ENCODE peak calls at places on chromosome 16, in seven cellular contexts. Q is keratinocyte, Y is MM.1S, D is fibroblast of lung, H is mammary epithelial cell, T is H9, F is HepG2. I is an unnamed sample. For H4K20me1, the result is how much of the 10 kb centered on the place peaks cover.

GRCh38 chr16:21185659-21186325 is 25.6 kb downstream of the ZP2 start:
- DNase-seq in Q (no peak), Y (no peak), D (no peak), H (no peak), T (no peak), F (no peak), I (no peak)

GRCh38 chr16:20971420-20971819 is 70.8 kb downstream of the LYRM1 start:
- DNase-seq in Q (peak), Y (no peak), D (no peak), H (peak), T (no peak), F (no peak), I (peak)

GRCh38 chr16:89442588-89442987 is 47.8 kb downstream of the ANKRD11 start:
- DNase-seq in Q (no peak), Y (no peak), D (no peak), H (peak), T (no peak), F (no peak), I (no peak)

GRCh38 chr16:78045865-78046581 is 23.7 kb downstream of the CLEC3A start:
- DNase-seq in Q (no peak), Y (no peak), D (peak), H (peak), T (peak), F (peak), I (peak)

GRCh38 chr16:30541502-30542329 is 7.1 kb upstream of the ZNF747 start:
- DNase-seq in Q (no peak), Y (no peak), D (peak), H (no peak), T (no peak), F (peak), I (peak)

GRCh38 chr16:23016372-23016771 is 132.9 kb downstream of the USP31 start:
- DNase-seq in Q (no peak), Y (no peak), D (no peak), H (no peak), T (no peak), F (no peak), I (no peak)

GRCh38 chr16:89355686-89356085 is 134.7 kb downstream of the ANKRD11 start:
- DNase-seq in Q (no peak), Y (no peak), D (no peak), H (no peak), T (no peak), F (no peak), I (no peak)

GRCh38 chr16:23125277-23125676 is 24.0 kb downstream of the USP31 start:
- DNase-seq in Q (no peak), Y (no peak), D (no peak), H (no peak), T (no peak), F (no peak), I (no peak)

GRCh38 chr16:30747331-30747730 is 894 bp upstream of the PHKG2 start:
- DNase-seq in Q (no peak), Y (peak), D (no peak), H (peak), T (no peak), F (no peak), I (peak)

GRCh38 chr16:48462146-48462740 is 77.0 kb upstream of the SIAH1 start:
- DNase-seq in Q (peak), Y (no peak), D (no peak), H (peak), T (no peak), F (no peak), I (no peak)

GRCh38 chr16:88886915-88887521 is 20.6 kb upstream of the PABPN1L start:
- DNase-seq in Q (no peak), Y (no peak), D (peak), H (no peak), T (no peak), F (no peak), I (no peak)

GRCh38 chr16:22955461-22956145 is 141.6 kb downstream of the HS3ST2 start:
- DNase-seq in Q (no peak), Y (no peak), D (no peak), H (no peak), T (no peak), F (no peak), I (no peak)

GRCh38 chr16:24776486-24777220 is 47.2 kb downstream of the TNRC6A start:
- DNase-seq in Q (no peak), Y (no peak), D (peak), H (no peak), T (no peak), F (no peak), I (peak)

GRCh38 chr16:58466396-58466795 is 33.5 kb upstream of the NDRG4 start:
- DNase-seq in Q (no peak), Y (no peak), D (no peak), H (no peak), T (no peak), F (no peak), I (no peak)

GRCh38 chr16:66364117-66364958 is 2.2 kb upstream of the CDH5 start:
- DNase-seq in Q (no peak), Y (no peak), D (peak), H (no peak), T (no peak), F (no peak), I (peak)

GRCh38 chr16:78478267-78478821 is 378.9 kb downstream of the WWOX start:
- DNase-seq in Q (no peak), Y (peak), D (no peak), H (no peak), T (peak), F (no peak), I (no peak)

GRCh38 chr16:19323596-19323995 is 38.1 kb downstream of the CLEC19A start:
- DNase-seq in Q (no peak), Y (no peak), D (no peak), H (no peak), T (no peak), F (no peak), I (no peak)
- H4K20me1 ChIP-seq in Q (under half), Y (under half), D (under half), H (under half), T (under half), F (under half), I (under half)

DNA sequence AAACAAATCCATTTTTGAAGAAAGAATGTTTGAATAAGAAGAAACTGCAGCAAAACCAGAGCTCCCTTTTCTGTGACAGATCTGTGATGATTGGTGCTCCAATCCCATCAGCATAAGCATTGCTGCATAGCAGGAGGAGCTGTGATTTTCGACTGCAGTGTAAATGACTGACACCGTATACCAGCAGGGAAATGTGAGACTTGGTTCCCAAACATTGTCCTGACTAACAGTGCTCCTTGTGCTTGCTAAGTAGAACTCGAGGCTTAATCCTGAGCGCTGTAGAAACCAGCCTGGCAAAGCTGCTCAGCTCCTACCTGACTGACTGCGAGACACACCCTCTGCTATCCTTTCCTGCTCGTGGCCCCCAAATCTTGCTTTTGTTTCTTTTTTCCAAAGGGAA is 57.3 kb downstream of the NUP93 start:
- DNase-seq in Q (no peak), Y (no peak), D (no peak), H (no peak), T (peak), F (no peak), I (no peak)
- H4K20me1 ChIP-seq in Q (under half), Y (under half), D (under half), H (under half), T (under half), F (under half), I (under half)

DNA sequence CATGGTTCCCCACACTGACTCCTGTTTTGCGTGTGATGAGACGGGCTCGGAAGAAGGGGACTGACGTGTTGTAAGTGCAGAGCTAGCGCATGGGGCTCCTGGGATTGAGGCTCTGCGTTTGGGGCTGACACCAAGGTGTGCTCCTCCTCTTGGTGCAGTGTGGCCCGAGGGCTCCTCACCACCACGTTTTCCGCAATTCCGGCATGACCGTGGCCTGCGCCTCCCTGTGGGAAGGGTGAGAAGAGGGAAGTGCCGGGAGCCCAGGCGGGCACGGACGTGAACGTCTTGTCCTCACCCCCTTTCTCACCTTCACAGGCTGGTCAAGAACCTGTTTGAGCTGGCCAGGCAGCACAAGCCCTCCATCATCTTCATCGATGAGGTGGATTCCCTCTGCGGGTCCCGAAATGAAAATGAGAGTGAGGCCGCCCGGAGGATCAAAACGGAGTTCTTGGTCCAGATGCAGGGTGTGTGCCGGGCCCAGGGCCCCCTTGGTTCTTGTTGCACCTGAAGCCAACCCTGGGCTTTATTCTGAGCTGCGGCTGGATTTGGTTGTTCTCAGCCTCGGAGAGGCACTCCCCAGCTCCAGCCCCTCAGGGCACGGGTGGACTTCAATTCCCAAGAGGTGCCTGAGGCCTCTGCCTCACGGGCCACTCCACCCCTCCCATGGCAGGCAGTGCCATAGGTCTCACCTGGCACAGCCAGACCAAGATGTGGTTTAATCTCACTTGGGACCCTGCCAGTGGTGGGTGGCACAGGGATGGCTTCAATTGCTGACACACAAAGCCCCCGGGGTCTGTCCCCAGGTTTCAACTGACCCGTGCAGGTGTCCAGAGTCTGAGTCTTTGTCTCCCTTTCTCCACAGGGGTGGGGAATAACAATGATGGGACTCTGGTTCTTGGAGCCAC is 8.9 kb downstream of the VPS4A start:
- DNase-seq in Q (no peak), Y (no peak), D (no peak), H (no peak), T (no peak), F (no peak), I (no peak)
- H4K20me1 ChIP-seq in Q (under half), Y (under half), D (under half), H (under half), T (under half), F (under half), I (under half)

GRCh38 chr16:4387769-4388168 is 16.1 kb downstream of the VASN start:
- DNase-seq in Q (no peak), Y (no peak), D (no peak), H (no peak), T (no peak), F (no peak), I (no peak)

GRCh38 chr16:4386452-4386813 is 14.8 kb downstream of the VASN start:
- DNase-seq in Q (no peak), Y (no peak), D (no peak), H (no peak), T (no peak), F (no peak), I (peak)

GRCh38 chr16:4386951-4387565 is 15.4 kb downstream of the VASN start:
- DNase-seq in Q (no peak), Y (no peak), D (no peak), H (no peak), T (no peak), F (no peak), I (peak)

GRCh38 chr16:4389051-4389955 is 17.7 kb downstream of the VASN start:
- DNase-seq in Q (no peak), Y (no peak), D (no peak), H (no peak), T (no peak), F (no peak), I (peak)

DNA sequence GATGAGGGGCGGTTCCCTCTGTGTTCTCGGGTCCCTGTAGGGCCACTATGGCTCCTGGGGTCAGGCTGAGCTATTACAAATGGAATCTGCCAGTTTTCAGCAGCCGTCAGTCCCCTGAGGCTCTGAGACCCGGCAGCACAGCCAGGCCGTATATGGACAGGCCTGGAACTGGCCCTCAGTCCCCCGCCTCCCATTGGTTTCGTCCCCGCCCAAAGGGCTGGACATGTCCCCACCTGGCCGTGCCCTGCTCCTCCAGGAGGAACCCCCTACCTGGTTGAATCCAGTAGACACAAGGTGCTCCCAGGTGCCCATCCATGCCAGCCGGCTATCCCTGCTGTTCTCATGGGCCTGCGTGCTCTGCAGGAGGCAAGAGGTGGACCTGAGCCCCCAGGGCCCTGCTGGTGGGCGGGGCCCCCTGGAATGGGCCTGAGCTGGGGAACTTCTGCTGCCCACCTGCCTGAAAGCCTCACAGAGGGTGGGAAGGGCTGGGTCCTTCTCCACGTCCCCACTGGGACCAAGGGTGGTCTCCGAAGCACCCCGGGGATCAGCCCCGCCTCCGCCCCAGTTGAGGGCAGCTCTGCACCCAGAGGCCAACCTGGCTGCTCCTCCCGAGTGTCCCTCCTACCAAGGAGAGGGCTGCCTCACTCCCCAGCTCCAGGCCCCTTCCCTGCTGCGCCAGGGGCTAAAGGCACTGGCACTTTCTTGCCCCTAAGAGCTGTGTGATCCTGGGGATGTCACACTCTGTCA is 16.8 kb downstream of the VASN start:
- DNase-seq in Q (no peak), Y (no peak), D (no peak), H (no peak), T (no peak), F (no peak), I (peak)
- H4K20me1 ChIP-seq in Q (under half), Y (under half), D (under half), H (under half), T (under half), F (under half), I (under half)

GRCh38 chr16:10940501-10941079 is 1.7 kb downstream of the DEXI start:
- DNase-seq in Q (no peak), Y (peak), D (no peak), H (no peak), T (no peak), F (no peak), I (peak)
- H4K20me1 ChIP-seq in Q (under half), Y (under half), D (under half), H (under half), T (under half), F (under half), I (under half)

GRCh38 chr16:17273142-17273561 is 197.6 kb downstream of the XYLT1 start:
- DNase-seq in Q (peak), Y (no peak), D (peak), H (peak), T (no peak), F (peak), I (peak)
- H4K20me1 ChIP-seq in Q (under half), Y (under half), D (under half), H (under half), T (under half), F (under half), I (under half)

GRCh38 chr16:50553731-50554360 is 5.7 kb downstream of the NKD1 start:
- DNase-seq in Q (no peak), Y (no peak), D (no peak), H (no peak), T (no peak), F (no peak), I (no peak)

GRCh38 chr16:50555892-50556673 is 7.9 kb downstream of the NKD1 start:
- DNase-seq in Q (no peak), Y (no peak), D (no peak), H (no peak), T (no peak), F (no peak), I (no peak)

GRCh38 chr16:50553182-50553710 is 5.0 kb downstream of the NKD1 start:
- DNase-seq in Q (no peak), Y (no peak), D (no peak), H (no peak), T (no peak), F (no peak), I (no peak)

GRCh38 chr16:50557046-50557445 is 8.8 kb downstream of the NKD1 start:
- DNase-seq in Q (no peak), Y (no peak), D (no peak), H (no peak), T (no peak), F (no peak), I (no peak)

GRCh38 chr16:50555269-50555875 is 7.2 kb downstream of the NKD1 start:
- DNase-seq in Q (no peak), Y (no peak), D (no peak), H (no peak), T (no peak), F (no peak), I (no peak)
- H4K20me1 ChIP-seq in Q (under half), Y (under half), D (under half), H (under half), T (under half), F (half or more), I (under half)

GRCh38 chr16:85600078-85600477 is 13.0 kb upstream of the GSE1 start:
- DNase-seq in Q (no peak), Y (no peak), D (no peak), H (no peak), T (no peak), F (no peak), I (no peak)
- H4K20me1 ChIP-seq in Q (under half), Y (under half), D (under half), H (under half), T (under half), F (under half), I (under half)